ENCODE peak calls at places on chromosomes 1 and 21, in nine cellular contexts. Q, K, N, L, G, A, J, P and R are unnamed samples.
A peak's percentile ranks its signal among the peaks of the same experiment; 100 is the strongest.

GRCh38 chr1:218426343-218426657 is 81.2 kb downstream of the TGFB2 start:
- DNase-seq in Q (no peak), K (no peak), N (no peak), L (no peak), G (no peak), A (no peak), J (no peak), P (no peak), R (no peak)

GRCh38 chr1:21472861-21473260 is 32.9 kb downstream of the NBPF3 start:
- DNase-seq in Q (no peak), K (no peak), N (no peak), L (no peak), G (no peak), A (no peak), J (no peak), P (no peak), R (no peak)

GRCh38 chr1:201506573-201507567 is at the start of gene CSRP1:
- DNase-seq in Q (peak; percentile 66), K (no peak), N (peak; percentile 54), L (peak; percentile 88), G (peak; percentile 97), A (peak; percentile 94), J (peak; percentile 90), P (no peak), R (peak; percentile 75)

GRCh38 chr1:107934573-107934972 is 30.4 kb downstream of the VAV3 start:
- DNase-seq in Q (no peak), K (no peak), N (no peak), L (no peak), G (no peak), A (no peak), J (no peak), P (no peak), R (no peak)

GRCh38 chr1:67213164-67213563 is 46.9 kb downstream of the IL23R start:
- DNase-seq in Q (no peak), K (no peak), N (no peak), L (peak; percentile 34), G (peak; percentile 46), A (no peak), J (no peak), P (no peak), R (no peak)

GRCh38 chr1:62782197-62782886 is 1.6 kb upstream of the ATG4C start:
- DNase-seq in Q (no peak), K (peak; percentile 44), N (no peak), L (peak; percentile 13), G (peak; percentile 63), A (no peak), J (no peak), P (no peak), R (no peak)

GRCh38 chr1:85578321-85579295 is 2.0 kb upstream of the CCN1 start:
- DNase-seq in Q (no peak), K (peak; percentile 91), N (no peak), L (no peak), G (peak; percentile 67), A (no peak), J (no peak), P (no peak), R (no peak)

GRCh38 chr1:205775717-205776056 is 405 bp upstream of the RAB29 start:
- DNase-seq in Q (no peak), K (no peak), N (no peak), L (peak; percentile 51), G (peak; percentile 34), A (no peak), J (no peak), P (no peak), R (no peak)

GRCh38 chr1:160675641-160676410 is 29.0 kb upstream of the SLAMF1 start:
- DNase-seq in Q (peak; percentile 62), K (peak; percentile 27), N (peak; percentile 59), L (peak; percentile 88), G (peak; percentile 78), A (peak; percentile 51), J (peak; percentile 83), P (peak; percentile 50), R (peak; percentile 45)

GRCh38 chr1:204684551-204685235 is 845 bp downstream of the LRRN2 start:
- DNase-seq in Q (no peak), K (no peak), N (no peak), L (no peak), G (no peak), A (no peak), J (peak; percentile 36), P (peak; percentile 20), R (no peak)

GRCh38 chr1:56477164-56478111 is 101.9 kb downstream of the PLPP3 start:
- DNase-seq in Q (no peak), K (no peak), N (no peak), L (no peak), G (peak; percentile 80), A (peak; percentile 38), J (peak; percentile 71), P (peak; percentile 24), R (peak; percentile 49)

GRCh38 chr21:33035147-33035546 is 9.4 kb downstream of the OLIG2 start:
- DNase-seq in Q (no peak), K (no peak), N (no peak), L (no peak), G (no peak), A (no peak), J (no peak), P (no peak), R (no peak)

GRCh38 chr1:9817734-9818133 is 6.0 kb downstream of the CLSTN1 start:
- DNase-seq in Q (no peak), K (no peak), N (no peak), L (no peak), G (no peak), A (no peak), J (no peak), P (no peak), R (no peak)

GRCh38 chr1:171877711-171878110 is 36.4 kb downstream of the DNM3 start:
- DNase-seq in Q (no peak), K (no peak), N (no peak), L (peak; percentile 51), G (peak; percentile 16), A (no peak), J (no peak), P (no peak), R (peak; percentile 20)

GRCh38 chr1:156055649-156056048 is 1.1 kb downstream of the LAMTOR2 start:
- DNase-seq in Q (no peak), K (no peak), N (no peak), L (peak; percentile 77), G (no peak), A (no peak), J (no peak), P (no peak), R (no peak)

GRCh38 chr21:45562401-45562800 is 20.2 kb upstream of the SLC19A1 start:
- DNase-seq in Q (no peak), K (no peak), N (no peak), L (no peak), G (no peak), A (no peak), J (no peak), P (no peak), R (no peak)

GRCh38 chr1:164384262-164384661 is 174.7 kb upstream of the PBX1 start:
- DNase-seq in Q (no peak), K (no peak), N (no peak), L (no peak), G (no peak), A (no peak), J (no peak), P (no peak), R (no peak)

GRCh38 chr1:208185801-208186201 is 58.4 kb downstream of the PLXNA2 start:
- DNase-seq in Q (no peak), K (no peak), N (no peak), L (no peak), G (no peak), A (no peak), J (no peak), P (no peak), R (no peak)

GRCh38 chr1:85245456-85245855 is 14.0 kb downstream of the C1orf52 start:
- DNase-seq in Q (no peak), K (no peak), N (no peak), L (no peak), G (no peak), A (no peak), J (no peak), P (no peak), R (no peak)

GRCh38 chr1:88609051-88609450 is 75.0 kb upstream of the PKN2 start:
- DNase-seq in Q (no peak), K (no peak), N (no peak), L (no peak), G (no peak), A (no peak), J (no peak), P (no peak), R (no peak)

GRCh38 chr1:119787776-119788175 is 19.1 kb upstream of the HMGCS2 start:
- DNase-seq in Q (no peak), K (no peak), N (no peak), L (no peak), G (no peak), A (no peak), J (no peak), P (no peak), R (no peak)

GRCh38 chr1:86888327-86888726 is 25.6 kb downstream of the SELENOF start:
- DNase-seq in Q (no peak), K (no peak), N (no peak), L (no peak), G (no peak), A (no peak), J (no peak), P (no peak), R (no peak)

GRCh38 chr21:27045281-27045985 is 78.5 kb upstream of the ADAMTS5 start:
- DNase-seq in Q (no peak), K (no peak), N (no peak), L (no peak), G (no peak), A (no peak), J (no peak), P (no peak), R (no peak)

GRCh38 chr1:191700922-191701321 is 457.3 kb upstream of the RGS18 start:
- DNase-seq in Q (no peak), K (no peak), N (no peak), L (no peak), G (no peak), A (no peak), J (no peak), P (no peak), R (no peak)

GRCh38 chr1:151199860-151200581 is 1.7 kb downstream of the PIP5K1A start:
- DNase-seq in Q (no peak), K (peak; percentile 18), N (no peak), L (no peak), G (peak; percentile 78), A (no peak), J (no peak), P (no peak), R (no peak)

GRCh38 chr1:41394918-41395598 is 33.8 kb downstream of the FOXO6 start:
- DNase-seq in Q (no peak), K (no peak), N (no peak), L (no peak), G (no peak), A (no peak), J (no peak), P (no peak), R (peak; percentile 23)